ENCODE peak calls at places on chromosome 4, in four cellular contexts. N is C1 segment of cervical spinal cord; A is substantia nigra; C is activated T-cell treated with anti-CD3 and anti-CD28 coated beads, Interleukin-2, amount 50 U/mL, for 72 hours. H is an unnamed sample.

GRCh38 chr4:10787365-10787764 is 102.8 kb upstream of the CLNK start:
- DNase-seq in A (no peak), C (no peak), N (no peak), H (no peak)

GRCh38 chr4:95141376-95141775 is 383.6 kb downstream of the BMPR1B start:
- DNase-seq in A (no peak), N (no peak), C (no peak), H (no peak)

GRCh38 chr4:182533948-182534347 is 290.7 kb downstream of the TENM3 start:
- DNase-seq in N (no peak), A (no peak), C (no peak), H (no peak)

GRCh38 chr4:101787917-101788316 is 2.6 kb upstream of the BANK1 start:
- DNase-seq in N (no peak), C (no peak), A (no peak), H (no peak)

GRCh38 chr4:6942238-6942800 is 32.7 kb downstream of the TBC1D14 start:
- DNase-seq in C (peak; percentile 38), N (no peak), A (no peak), H (no peak)

GRCh38 chr4:151226004-151226932 is 50.7 kb upstream of the PRSS48 start:
- DNase-seq in N (no peak), A (no peak), C (no peak), H (no peak)

GRCh38 chr4:183499389-183499788 is 5.5 kb upstream of the ING2 start:
- DNase-seq in C (no peak), N (no peak), A (peak; percentile 10), H (no peak)

GRCh38 chr4:109111031-109111430 is 191.4 kb downstream of the COL25A1 start:
- DNase-seq in C (no peak), N (no peak), A (no peak), H (no peak)

GRCh38 chr4:141703497-141703896 is 67.1 kb downstream of the IL15 start:
- DNase-seq in C (no peak), A (no peak), N (no peak), H (no peak)

GRCh38 chr4:85149656-85150055 is 183.2 kb upstream of the WDFY3 start:
- DNase-seq in A (no peak), C (no peak), N (no peak), H (no peak)

GRCh38 chr4:6011686-6012085 is 6.5 kb downstream of the C4orf50 start:
- DNase-seq in N (no peak), A (peak; percentile 63), C (no peak), H (peak; percentile 80)

GRCh38 chr4:8643986-8644385 is 51.4 kb downstream of the CPZ start:
- DNase-seq in A (no peak), N (no peak), C (no peak), H (no peak)

GRCh38 chr4:86894465-86894864 is 2.2 kb upstream of the C4orf36 start:
- DNase-seq in C (no peak), A (no peak), N (no peak), H (no peak)

GRCh38 chr4:101075536-101075935 is 271.8 kb downstream of the PPP3CA start:
- DNase-seq in C (no peak), N (no peak), A (no peak), H (no peak)

GRCh38 chr4:186952709-186953108 is 229.1 kb upstream of the FAT1 start:
- DNase-seq in A (no peak), C (no peak), N (no peak), H (no peak)

GRCh38 chr4:78517050-78517652 is 34.4 kb upstream of the ANXA3 start:
- DNase-seq in N (no peak), C (no peak), A (no peak), H (peak; percentile 13)

GRCh38 chr4:107870916-107871786 is 46.4 kb downstream of the SGMS2 start:
- DNase-seq in N (no peak), C (no peak), A (no peak), H (no peak)

GRCh38 chr4:87414806-87415205 is 7.6 kb upstream of the NUDT9 start:
- DNase-seq in A (no peak), C (no peak), N (no peak), H (no peak)

GRCh38 chr4:3220586-3221494 is 28.1 kb upstream of the MSANTD1 start:
- DNase-seq in N (no peak), C (no peak), A (peak; percentile 46), H (peak; percentile 87)

GRCh38 chr4:122003335-122003734 is 51.5 kb upstream of the TRPC3 start:
- DNase-seq in N (no peak), A (no peak), C (peak; percentile 19), H (no peak)

GRCh38 chr4:16294455-16294854 is 68.2 kb upstream of the TAPT1 start:
- DNase-seq in N (no peak), A (no peak), C (no peak), H (no peak)

GRCh38 chr4:5893591-5893990 is 705 bp upstream of the CRMP1 start:
- DNase-seq in N (no peak), C (no peak), A (no peak), H (no peak)

GRCh38 chr4:189033801-189034347 is 894.6 kb downstream of the TRIML1 start:
- DNase-seq in C (no peak), N (no peak), A (no peak), H (no peak)

GRCh38 chr4:3245676-3246075 is 3.3 kb upstream of the MSANTD1 start:
- DNase-seq in C (no peak), A (no peak), N (no peak), H (no peak)

GRCh38 chr4:1784789-1785591 is 8.1 kb upstream of the FGFR3 start:
- DNase-seq in C (no peak), A (no peak), N (peak; percentile 48), H (peak; percentile 37)

GRCh38 chr4:183797445-183798248 is 107.5 kb upstream of the STOX2 start:
- DNase-seq in A (no peak), N (no peak), C (peak; percentile 29), H (no peak)

GRCh38 chr4:77418333-77418732 is 187.3 kb upstream of the CXCL13 start:
- DNase-seq in N (no peak), A (no peak), C (no peak), H (no peak)

GRCh38 chr4:86118696-86119095 is 241.2 kb downstream of the MAPK10 start:
- DNase-seq in C (no peak), N (no peak), A (no peak), H (no peak)

GRCh38 chr4:143358923-143359694 is 22.4 kb downstream of the GAB1 start:
- DNase-seq in N (no peak), C (peak; percentile 52), A (no peak), H (no peak)

H was measured in cerebellum.